ENCODE peak calls at places on chromosome 20, in nine cellular contexts. One of them, this sample, is unnamed.

GRCh38 chr20:57526885-57527566 is 2.1 kb upstream of the CTCFL start:
- DNase-seq in PC-3: no peak
- DNase-seq in CD4-positive, alpha-beta T cell: no peak
- DNase-seq in suprapubic skin: no peak
- DNase-seq in gastrocnemius medialis: no peak
- DNase-seq in endothelial cell: no peak
- DNase-seq in AG04450: no peak
- DNase-seq in A549: no peak
- DNase-seq in spleen: no peak
- DNase-seq in this sample: no peak

GRCh38 chr20:47982574-47983360 is 197.5 kb upstream of the SULF2 start:
- DNase-seq in suprapubic skin: no peak
- DNase-seq in A549: no peak
- DNase-seq in CD4-positive, alpha-beta T cell: no peak
- DNase-seq in gastrocnemius medialis: no peak
- DNase-seq in endothelial cell: no peak
- DNase-seq in PC-3: no peak
- DNase-seq in spleen: no peak
- DNase-seq in AG04450: no peak
- DNase-seq in this sample: no peak

GRCh38 chr20:21701171-21701876 is 4.1 kb upstream of the PAX1 start:
- DNase-seq in A549: no peak
- DNase-seq in gastrocnemius medialis: no peak
- DNase-seq in endothelial cell: no peak
- DNase-seq in spleen: peak
- DNase-seq in PC-3: no peak
- DNase-seq in suprapubic skin: no peak
- DNase-seq in AG04450: no peak
- DNase-seq in CD4-positive, alpha-beta T cell: no peak
- DNase-seq in this sample: no peak

GRCh38 chr20:45306431-45306982 is at the start of gene RBPJL:
- DNase-seq in AG04450: no peak
- DNase-seq in CD4-positive, alpha-beta T cell: peak
- DNase-seq in spleen: peak
- DNase-seq in A549: no peak
- DNase-seq in gastrocnemius medialis: no peak
- DNase-seq in PC-3: no peak
- DNase-seq in endothelial cell: peak
- DNase-seq in suprapubic skin: no peak
- DNase-seq in this sample: peak

GRCh38 chr20:63483834-63484233 is 11.4 kb upstream of the KCNQ2 start:
- DNase-seq in suprapubic skin: no peak
- DNase-seq in endothelial cell: no peak
- DNase-seq in CD4-positive, alpha-beta T cell: no peak
- DNase-seq in PC-3: no peak
- DNase-seq in gastrocnemius medialis: peak
- DNase-seq in spleen: no peak
- DNase-seq in A549: no peak
- DNase-seq in AG04450: no peak
- DNase-seq in this sample: no peak

GRCh38 chr20:362271-363254 is 15.7 kb downstream of the NRSN2 start:
- DNase-seq in PC-3: peak
- DNase-seq in A549: peak
- DNase-seq in gastrocnemius medialis: peak
- DNase-seq in suprapubic skin: no peak
- DNase-seq in endothelial cell: no peak
- DNase-seq in spleen: peak
- DNase-seq in AG04450: no peak
- DNase-seq in CD4-positive, alpha-beta T cell: no peak
- DNase-seq in this sample: no peak

GRCh38 chr20:46398963-46399362 is 7.5 kb downstream of the ELMO2 start:
- DNase-seq in endothelial cell: no peak
- DNase-seq in spleen: no peak
- DNase-seq in PC-3: no peak
- DNase-seq in A549: no peak
- DNase-seq in suprapubic skin: no peak
- DNase-seq in CD4-positive, alpha-beta T cell: no peak
- DNase-seq in gastrocnemius medialis: no peak
- DNase-seq in AG04450: no peak
- DNase-seq in this sample: no peak

GRCh38 chr20:51419646-51420045 is 122.9 kb downstream of the NFATC2 start:
- DNase-seq in spleen: no peak
- DNase-seq in PC-3: no peak
- DNase-seq in AG04450: no peak
- DNase-seq in gastrocnemius medialis: no peak
- DNase-seq in endothelial cell: no peak
- DNase-seq in suprapubic skin: no peak
- DNase-seq in A549: no peak
- DNase-seq in CD4-positive, alpha-beta T cell: no peak
- DNase-seq in this sample: no peak

GRCh38 chr20:51358032-51358724 is 184.3 kb downstream of the NFATC2 start:
- DNase-seq in CD4-positive, alpha-beta T cell: no peak
- DNase-seq in suprapubic skin: no peak
- DNase-seq in spleen: no peak
- DNase-seq in endothelial cell: no peak
- DNase-seq in PC-3: no peak
- DNase-seq in A549: no peak
- DNase-seq in gastrocnemius medialis: no peak
- DNase-seq in AG04450: no peak
- DNase-seq in this sample: no peak

GRCh38 chr20:44750081-44750805 is 4.6 kb downstream of the KCNK15 start:
- DNase-seq in endothelial cell: no peak
- DNase-seq in gastrocnemius medialis: no peak
- DNase-seq in AG04450: no peak
- DNase-seq in spleen: no peak
- DNase-seq in PC-3: no peak
- DNase-seq in A549: no peak
- DNase-seq in suprapubic skin: no peak
- DNase-seq in CD4-positive, alpha-beta T cell: no peak
- DNase-seq in this sample: no peak

GRCh38 chr20:42612262-42612661 is 577.4 kb downstream of the PTPRT start:
- DNase-seq in PC-3: no peak
- DNase-seq in gastrocnemius medialis: no peak
- DNase-seq in suprapubic skin: no peak
- DNase-seq in AG04450: no peak
- DNase-seq in CD4-positive, alpha-beta T cell: no peak
- DNase-seq in endothelial cell: no peak
- DNase-seq in A549: no peak
- DNase-seq in spleen: no peak
- DNase-seq in this sample: no peak

DNA sequence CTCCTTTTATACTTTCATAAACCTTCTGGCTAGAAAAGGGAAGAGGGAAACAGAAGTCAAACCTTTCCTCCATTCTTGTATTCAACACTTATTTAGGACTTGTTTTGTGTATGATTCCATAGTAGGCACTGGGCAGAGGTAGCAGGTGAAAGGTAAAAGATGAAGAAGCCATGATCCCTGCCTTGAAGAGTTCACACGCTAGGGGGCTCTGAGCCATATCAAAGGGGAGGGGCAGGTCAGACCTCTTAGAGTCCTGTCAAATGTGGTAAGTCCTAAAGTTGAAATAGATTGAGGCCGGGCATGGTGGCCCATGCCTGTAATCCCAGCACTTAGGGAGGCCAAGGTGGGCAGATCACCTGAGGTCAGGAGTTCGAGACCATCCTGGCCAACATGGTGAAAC is 85.5 kb downstream of the NDUFAF5 start:
- DNase-seq in A549: no peak
- DNase-seq in endothelial cell: no peak
- DNase-seq in PC-3: no peak
- DNase-seq in AG04450: no peak
- DNase-seq in CD4-positive, alpha-beta T cell: no peak
- DNase-seq in spleen: no peak
- DNase-seq in suprapubic skin: no peak
- DNase-seq in gastrocnemius medialis: no peak
- DNase-seq in this sample: no peak
- TF ChIP-seq CTCF in A549: no peak
- TF ChIP-seq CTCF in endothelial cell: no peak
- TF ChIP-seq CTCF in PC-3: no peak
- TF ChIP-seq CTCF in AG04450: no peak
- TF ChIP-seq CTCF in CD4-positive, alpha-beta T cell: no peak
- TF ChIP-seq CTCF in spleen: no peak
- TF ChIP-seq CTCF in suprapubic skin: no peak
- TF ChIP-seq CTCF in gastrocnemius medialis: no peak
- TF ChIP-seq CTCF in this sample: peak

GRCh38 chr20:40966103-40966502 is 62.5 kb upstream of the TOP1 start:
- DNase-seq in suprapubic skin: no peak
- DNase-seq in CD4-positive, alpha-beta T cell: no peak
- DNase-seq in endothelial cell: peak
- DNase-seq in spleen: no peak
- DNase-seq in PC-3: peak
- DNase-seq in gastrocnemius medialis: no peak
- DNase-seq in AG04450: no peak
- DNase-seq in A549: no peak
- DNase-seq in this sample: no peak
- TF ChIP-seq CTCF in suprapubic skin: no peak
- TF ChIP-seq CTCF in CD4-positive, alpha-beta T cell: no peak
- TF ChIP-seq CTCF in endothelial cell: peak
- TF ChIP-seq CTCF in spleen: peak
- TF ChIP-seq CTCF in PC-3: peak
- TF ChIP-seq CTCF in gastrocnemius medialis: no peak
- TF ChIP-seq CTCF in AG04450: peak
- TF ChIP-seq CTCF in A549: no peak
- TF ChIP-seq CTCF in this sample: peak

GRCh38 chr20:4617019-4617418 is 104.7 kb upstream of the PRND start:
- DNase-seq in A549: no peak
- DNase-seq in CD4-positive, alpha-beta T cell: no peak
- DNase-seq in spleen: no peak
- DNase-seq in suprapubic skin: no peak
- DNase-seq in endothelial cell: no peak
- DNase-seq in AG04450: no peak
- DNase-seq in gastrocnemius medialis: no peak
- DNase-seq in PC-3: no peak
- DNase-seq in this sample: no peak
- TF ChIP-seq CTCF in A549: no peak
- TF ChIP-seq CTCF in CD4-positive, alpha-beta T cell: no peak
- TF ChIP-seq CTCF in spleen: no peak
- TF ChIP-seq CTCF in suprapubic skin: no peak
- TF ChIP-seq CTCF in endothelial cell: no peak
- TF ChIP-seq CTCF in AG04450: no peak
- TF ChIP-seq CTCF in gastrocnemius medialis: no peak
- TF ChIP-seq CTCF in PC-3: no peak
- TF ChIP-seq CTCF in this sample: no peak

GRCh38 chr20:34312544-34313217 is 9.5 kb upstream of the AHCY start:
- DNase-seq in A549: peak
- DNase-seq in endothelial cell: peak
- DNase-seq in suprapubic skin: peak
- DNase-seq in gastrocnemius medialis: peak
- DNase-seq in spleen: peak
- DNase-seq in PC-3: peak
- DNase-seq in AG04450: peak
- DNase-seq in CD4-positive, alpha-beta T cell: peak
- DNase-seq in this sample: peak
- TF ChIP-seq CTCF in A549: peak
- TF ChIP-seq CTCF in endothelial cell: peak
- TF ChIP-seq CTCF in suprapubic skin: peak
- TF ChIP-seq CTCF in gastrocnemius medialis: peak
- TF ChIP-seq CTCF in spleen: peak
- TF ChIP-seq CTCF in PC-3: peak
- TF ChIP-seq CTCF in AG04450: peak
- TF ChIP-seq CTCF in CD4-positive, alpha-beta T cell: peak
- TF ChIP-seq CTCF in this sample: peak

This sample was measured in progenitor cell of endocrine pancreas.